ENCODE peak calls at places on chromosome 9, in six cellular contexts. N, G, R, L, Z and M are unnamed samples.
A peak's percentile ranks its signal among the peaks of the same experiment; 100 is the strongest.

GRCh38 chr9:80951675-80952074 is 737.7 kb downstream of the TLE1 start:
- DNase-seq in N (no peak), G (no peak), R (no peak), L (peak; percentile 15), Z (no peak), M (no peak)

GRCh38 chr9:100281676-100282387 is 70.9 kb downstream of the TEX10 start:
- DNase-seq in N (no peak), G (no peak), R (no peak), L (no peak), Z (no peak), M (no peak)

GRCh38 chr9:127129718-127130085 is 7.3 kb upstream of the ANGPTL2 start:
- DNase-seq in N (no peak), G (no peak), R (no peak), L (no peak), Z (no peak), M (no peak)

GRCh38 chr9:86547596-86547995 is 193.4 kb upstream of the TUT7 start:
- DNase-seq in N (no peak), G (no peak), R (no peak), L (no peak), Z (no peak), M (no peak)

GRCh38 chr9:18906656-18907395 is 126.2 kb downstream of the SAXO1 start:
- DNase-seq in N (no peak), G (peak; percentile 44), R (no peak), L (no peak), Z (no peak), M (no peak)

GRCh38 chr9:16705121-16705604 is 165.3 kb downstream of the BNC2 start:
- DNase-seq in N (no peak), G (peak; percentile 97), R (no peak), L (peak; percentile 77), Z (peak; percentile 40), M (peak; percentile 45)

GRCh38 chr9:133161542-133161950 is 2.2 kb downstream of the GBGT1 start:
- DNase-seq in N (no peak), G (no peak), R (no peak), L (no peak), Z (no peak), M (no peak)

GRCh38 chr9:107141967-107142366 is 141.1 kb upstream of the RAD23B start:
- DNase-seq in N (no peak), G (peak; percentile 18), R (no peak), L (no peak), Z (no peak), M (no peak)

GRCh38 chr9:84699897-84700395 is 30.4 kb downstream of the NTRK2 start:
- DNase-seq in N (no peak), G (no peak), R (no peak), L (no peak), Z (no peak), M (no peak)

GRCh38 chr9:70830618-70831017 is 290.8 kb downstream of the TRPM3 start:
- DNase-seq in N (no peak), G (no peak), R (no peak), L (no peak), Z (no peak), M (no peak)

GRCh38 chr9:92964981-92965758 is 17.8 kb downstream of the FGD3 start:
- DNase-seq in N (no peak), G (no peak), R (no peak), L (no peak), Z (no peak), M (no peak)

GRCh38 chr9:93517331-93517730 is 59.1 kb upstream of the PHF2 start:
- DNase-seq in N (no peak), G (peak; percentile 13), R (no peak), L (no peak), Z (no peak), M (no peak)

GRCh38 chr9:95506438-95506691 is 10.4 kb downstream of the PTCH1 start:
- DNase-seq in N (no peak), G (peak; percentile 52), R (peak; percentile 54), L (peak; percentile 36), Z (no peak), M (peak; percentile 39)

GRCh38 chr9:33306037-33306436 is 15.7 kb downstream of the NFX1 start:
- DNase-seq in N (no peak), G (no peak), R (no peak), L (no peak), Z (no peak), M (no peak)

GRCh38 chr9:131442351-131442750 is 48.5 kb downstream of the PRRC2B start:
- DNase-seq in N (no peak), G (no peak), R (no peak), L (no peak), Z (no peak), M (no peak)

GRCh38 chr9:8489845-8490244 is 690.3 kb upstream of the DMAC1 start:
- DNase-seq in N (no peak), G (no peak), R (no peak), L (no peak), Z (no peak), M (no peak)